ENCODE peak calls at places on chromosome 5, in seven cellular contexts. L, X, F, Z, D, B and M are unnamed samples.

GRCh38 chr5:37771731-37772130 is 68.1 kb downstream of the GDNF start:
- DNase-seq in L (no peak), X (no peak), F (no peak), Z (no peak), D (no peak), B (no peak), M (no peak)

GRCh38 chr5:167743685-167744084 is 547.8 kb upstream of the WWC1 start:
- DNase-seq in L (no peak), X (no peak), F (no peak), Z (no peak), D (no peak), B (no peak), M (no peak)

GRCh38 chr5:52963636-52964035 is 25.5 kb upstream of the ITGA2 start:
- DNase-seq in L (no peak), X (no peak), F (no peak), Z (no peak), D (no peak), B (no peak), M (no peak)

GRCh38 chr5:78293856-78294249 is 645 bp downstream of the AP3B1 start:
- DNase-seq in L (no peak), X (no peak), F (no peak), Z (no peak), D (no peak), B (no peak), M (no peak)

GRCh38 chr5:113150821-113151220 is 174.2 kb downstream of the DCP2 start:
- DNase-seq in L (no peak), X (no peak), F (no peak), Z (no peak), D (no peak), B (no peak), M (no peak)

GRCh38 chr5:137737349-137738256 is 1.7 kb upstream of the KLHL3 start:
- DNase-seq in L (no peak), X (peak; percentile 68), F (peak; percentile 77), Z (no peak), D (no peak), B (peak; percentile 50), M (no peak)

GRCh38 chr5:164012376-164012775 is 507.0 kb downstream of the MAT2B start:
- DNase-seq in L (no peak), X (no peak), F (no peak), Z (no peak), D (no peak), B (no peak), M (no peak)

GRCh38 chr5:28286566-28286965 is 1248.2 kb upstream of the CDH9 start:
- DNase-seq in L (no peak), X (no peak), F (no peak), Z (no peak), D (no peak), B (no peak), M (no peak)

GRCh38 chr5:115625579-115626443 is at the start of gene TMED7:
- DNase-seq in L (peak; percentile 100), X (peak; percentile 99), F (peak; percentile 98), Z (peak; percentile 100), D (peak; percentile 99), B (peak; percentile 100), M (peak; percentile 99)

GRCh38 chr5:127072861-127073846 is at the start of gene C5orf63:
- DNase-seq in L (peak; percentile 57), X (peak; percentile 59), F (peak; percentile 71), Z (peak; percentile 84), D (no peak), B (peak; percentile 82), M (peak; percentile 73)

GRCh38 chr5:92421937-92422336 is 1038.8 kb upstream of the ARRDC3 start:
- DNase-seq in L (no peak), X (no peak), F (no peak), Z (no peak), D (no peak), B (no peak), M (no peak)

GRCh38 chr5:132334812-132335211 is 34.7 kb upstream of the SLC22A5 start:
- DNase-seq in L (no peak), X (peak; percentile 6), F (no peak), Z (no peak), D (no peak), B (no peak), M (no peak)

GRCh38 chr5:140130949-140131733 is 5.4 kb downstream of the IGIP start:
- DNase-seq in L (no peak), X (no peak), F (no peak), Z (no peak), D (no peak), B (no peak), M (no peak)

GRCh38 chr5:32711693-32712462 is 757 bp downstream of the NPR3 start:
- DNase-seq in L (no peak), X (no peak), F (no peak), Z (peak; percentile 66), D (no peak), B (peak; percentile 63), M (no peak)

GRCh38 chr5:122319897-122320296 is 7.9 kb downstream of the SNCAIP start:
- DNase-seq in L (no peak), X (no peak), F (no peak), Z (no peak), D (no peak), B (no peak), M (no peak)

GRCh38 chr5:54390015-54390414 is 65.5 kb upstream of the HSPB3 start:
- DNase-seq in L (no peak), X (no peak), F (no peak), Z (no peak), D (peak; percentile 40), B (no peak), M (no peak)

GRCh38 chr5:155651-156410 is 35.5 kb upstream of the LRRC14B start:
- DNase-seq in L (no peak), X (no peak), F (no peak), Z (no peak), D (no peak), B (no peak), M (no peak)

GRCh38 chr5:5454405-5454804 is 31.9 kb downstream of the ICE1 start:
- DNase-seq in L (no peak), X (no peak), F (no peak), Z (no peak), D (no peak), B (no peak), M (no peak)

GRCh38 chr5:154084255-154084654 is 45.5 kb downstream of the MFAP3 start:
- DNase-seq in L (no peak), X (no peak), F (no peak), Z (no peak), D (no peak), B (no peak), M (no peak)

GRCh38 chr5:88952344-88952743 is 69.4 kb upstream of the MEF2C start:
- DNase-seq in L (no peak), X (no peak), F (no peak), Z (no peak), D (no peak), B (no peak), M (no peak)

GRCh38 chr5:7392401-7393024 is 3.4 kb upstream of the ADCY2 start:
- DNase-seq in L (no peak), X (no peak), F (no peak), Z (no peak), D (no peak), B (no peak), M (no peak)

GRCh38 chr5:91417219-91417618 is 34.1 kb upstream of the ARRDC3 start:
- DNase-seq in L (no peak), X (no peak), F (no peak), Z (no peak), D (no peak), B (no peak), M (no peak)

GRCh38 chr5:150065886-150066285 is 20.5 kb downstream of the CSF1R start:
- DNase-seq in L (no peak), X (no peak), F (no peak), Z (peak; percentile 58), D (no peak), B (peak; percentile 56), M (no peak)

GRCh38 chr5:2750758-2751464 is 566 bp downstream of the IRX2 start:
- DNase-seq in L (no peak), X (no peak), F (no peak), Z (no peak), D (no peak), B (no peak), M (no peak)

GRCh38 chr5:76737131-76737556 is 21.2 kb downstream of the F2R start:
- DNase-seq in L (no peak), X (no peak), F (no peak), Z (no peak), D (no peak), B (no peak), M (no peak)

GRCh38 chr5:32690153-32690552 is 21.0 kb upstream of the NPR3 start:
- DNase-seq in L (no peak), X (no peak), F (no peak), Z (no peak), D (no peak), B (no peak), M (no peak)

GRCh38 chr5:95369796-95370195 is 21.4 kb upstream of the FAM81B start:
- DNase-seq in L (no peak), X (no peak), F (no peak), Z (no peak), D (no peak), B (no peak), M (no peak)

GRCh38 chr5:113112435-113112834 is 135.8 kb downstream of the DCP2 start:
- DNase-seq in L (no peak), X (no peak), F (no peak), Z (no peak), D (no peak), B (no peak), M (no peak)

GRCh38 chr5:54644226-54644625 is 126.7 kb downstream of the SNX18 start:
- DNase-seq in L (no peak), X (no peak), F (no peak), Z (no peak), D (no peak), B (no peak), M (no peak)

GRCh38 chr5:137933491-137933911 is 44.2 kb downstream of the PKD2L2 start:
- DNase-seq in L (no peak), X (no peak), F (no peak), Z (no peak), D (no peak), B (no peak), M (no peak)

GRCh38 chr5:133249593-133249992 is 197.8 kb downstream of the HSPA4 start:
- DNase-seq in L (no peak), X (no peak), F (no peak), Z (no peak), D (no peak), B (no peak), M (no peak)

GRCh38 chr5:63822633-63823032 is 139.6 kb downstream of the HTR1A start:
- DNase-seq in L (no peak), X (no peak), F (no peak), Z (no peak), D (no peak), B (no peak), M (no peak)

GRCh38 chr5:43680286-43680685 is 77.3 kb downstream of the NNT start:
- DNase-seq in L (no peak), X (no peak), F (no peak), Z (no peak), D (no peak), B (no peak), M (no peak)